ENCODE peak calls at places on chromosomes 2 and 18, in five cellular contexts. W is stomach, C is type B pancreatic cell, A is cardiac fibroblast, Q is epithelial cell of esophagus. L is an unnamed sample.

GRCh38 chr2:183490930-183491329 is 366.7 kb downstream of the NUP35 start:
- DNase-seq in W (no peak), C (no peak), A (peak; percentile 40), Q (peak; percentile 40), L (no peak)

GRCh38 chr2:43426305-43427031 is 169.4 kb downstream of the THADA start:
- DNase-seq in W (peak; percentile 63), C (no peak), A (peak; percentile 96), Q (peak; percentile 96), L (no peak)

GRCh38 chr18:6236258-6236657 is 178.5 kb downstream of the L3MBTL4 start:
- DNase-seq in W (no peak), C (no peak), A (no peak), Q (no peak), L (no peak)

GRCh38 chr2:103785432-103785831 is 1023.6 kb downstream of the TMEM182 start:
- DNase-seq in W (no peak), C (no peak), A (no peak), Q (no peak), L (no peak)

GRCh38 chr2:20198001-20198400 is 26.9 kb downstream of the SDC1 start:
- DNase-seq in W (peak; percentile 86), C (no peak), A (no peak), Q (peak; percentile 70), L (no peak)

GRCh38 chr2:70946832-70947442 is 11.2 kb downstream of the ATP6V1B1 start:
- DNase-seq in W (peak; percentile 56), C (peak; percentile 67), A (peak; percentile 73), Q (peak; percentile 71), L (no peak)

GRCh38 chr2:65351234-65351947 is 81.0 kb downstream of the SPRED2 start:
- DNase-seq in W (no peak), C (no peak), A (peak; percentile 50), Q (no peak), L (no peak)

GRCh38 chr2:198312621-198313483 is 508.5 kb downstream of the PLCL1 start:
- DNase-seq in W (no peak), C (no peak), A (no peak), Q (no peak), L (no peak)

GRCh38 chr2:202841090-202841867 is 30.3 kb downstream of the ICA1L start:
- DNase-seq in W (no peak), C (no peak), A (peak; percentile 20), Q (no peak), L (peak; percentile 82)

GRCh38 chr18:38933322-38933721 is 1367.7 kb upstream of the CELF4 start:
- DNase-seq in W (no peak), C (no peak), A (no peak), Q (no peak), L (no peak)

GRCh38 chr2:42314892-42315468 is 46.0 kb downstream of the COX7A2L start:
- DNase-seq in W (no peak), C (no peak), A (peak; percentile 88), Q (peak; percentile 90), L (no peak)

GRCh38 chr2:188798159-188798558 is 176.0 kb upstream of the COL3A1 start:
- DNase-seq in W (no peak), C (no peak), A (peak; percentile 84), Q (no peak), L (no peak)

GRCh38 chr2:189188446-189188845 is 8.9 kb upstream of the COL5A2 start:
- DNase-seq in W (no peak), C (no peak), A (no peak), Q (no peak), L (no peak)

GRCh38 chr2:111669928-111670695 is 213.9 kb downstream of the ANAPC1 start:
- DNase-seq in W (no peak), C (no peak), A (no peak), Q (no peak), L (no peak)

GRCh38 chr2:231297108-231297908 is 98.2 kb upstream of the B3GNT7 start:
- DNase-seq in W (peak; percentile 69), C (no peak), A (peak; percentile 69), Q (peak; percentile 58), L (no peak)

GRCh38 chr18:50982802-50983179 is 15.0 kb downstream of the ELAC1 start:
- DNase-seq in W (no peak), C (no peak), A (peak; percentile 21), Q (no peak), L (no peak)

GRCh38 chr2:3712841-3713503 is 9.6 kb downstream of the DCDC2C start:
- DNase-seq in W (no peak), C (no peak), A (no peak), Q (no peak), L (no peak)

GRCh38 chr2:178225011-178225817 is 30.9 kb downstream of the OSBPL6 start:
- DNase-seq in W (no peak), C (no peak), A (peak; percentile 63), Q (no peak), L (no peak)

GRCh38 chr2:186941853-186942252 is 92.9 kb upstream of the ZSWIM2 start:
- DNase-seq in W (no peak), C (no peak), A (no peak), Q (no peak), L (no peak)

GRCh38 chr2:119744335-119744939 is 15.3 kb upstream of the PTPN4 start:
- DNase-seq in W (peak; percentile 53), C (no peak), A (peak; percentile 34), Q (peak; percentile 94), L (no peak)

GRCh38 chr2:197514754-197515153 is 1.1 kb upstream of the MOB4 start:
- DNase-seq in W (no peak), C (no peak), A (no peak), Q (no peak), L (no peak)

GRCh38 chr18:9827856-9828793 is 57.6 kb upstream of the TXNDC2 start:
- DNase-seq in W (peak; percentile 56), C (no peak), A (peak; percentile 99), Q (peak; percentile 99), L (no peak)

GRCh38 chr18:9828794-9829712 is 56.7 kb upstream of the TXNDC2 start:
- DNase-seq in W (no peak), C (no peak), A (no peak), Q (no peak), L (no peak)

GRCh38 chr18:9832871-9833270 is 52.9 kb upstream of the TXNDC2 start:
- DNase-seq in W (no peak), C (no peak), A (no peak), Q (no peak), L (no peak)

GRCh38 chr18:9831723-9832199 is 54.0 kb upstream of the TXNDC2 start:
- DNase-seq in W (no peak), C (no peak), A (no peak), Q (no peak), L (no peak)

GRCh38 chr18:9831046-9831722 is 54.6 kb upstream of the TXNDC2 start:
- DNase-seq in W (no peak), C (no peak), A (peak; percentile 30), Q (no peak), L (no peak)
- TF ChIP-seq CTCF in W (no peak), C (peak; percentile 50), A (peak; percentile 10), Q (no peak), L (peak; percentile 23)

DNA sequence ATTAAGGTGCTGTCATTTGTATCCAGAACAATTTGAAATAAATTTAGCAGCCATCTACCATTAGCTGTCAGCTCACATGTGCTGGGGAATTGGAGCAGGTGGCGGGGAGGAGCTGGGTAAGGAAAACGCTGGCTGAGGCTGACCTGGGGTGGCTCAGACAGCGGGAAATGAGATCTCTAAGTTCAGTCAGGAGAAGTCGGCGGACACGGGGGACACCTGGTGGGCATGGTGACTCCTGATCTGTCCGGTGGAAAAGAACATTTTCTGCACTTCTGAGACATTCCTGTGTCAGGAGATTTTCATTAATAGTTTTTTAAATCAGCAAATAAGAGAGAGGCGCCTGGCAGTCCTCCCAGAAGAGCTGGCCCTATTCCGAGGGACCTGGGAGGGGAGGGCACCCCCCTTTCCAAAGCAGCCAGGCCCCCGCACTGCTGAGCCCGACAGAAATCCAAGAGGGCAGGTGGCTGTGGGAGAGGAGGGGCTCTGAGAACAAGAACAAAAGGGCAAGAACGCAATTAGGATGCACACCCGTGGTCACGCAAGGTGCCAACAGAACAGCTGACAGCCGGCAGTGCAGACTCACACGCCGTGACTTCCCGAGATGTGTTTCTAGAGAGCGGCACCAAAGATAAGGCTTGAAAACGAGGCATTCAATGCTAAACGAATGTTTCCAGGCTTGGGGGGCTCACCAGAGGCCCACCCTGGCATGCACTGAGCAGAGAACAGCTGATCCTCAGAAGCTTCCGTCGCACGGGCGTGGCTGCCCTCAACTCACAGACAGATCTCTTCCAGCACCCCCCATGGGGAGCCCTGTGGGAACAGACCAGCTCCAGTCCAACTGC is 26.4 kb downstream of the SLC66A2 start:
- DNase-seq in W (peak; percentile 21), C (peak; percentile 64), A (no peak), Q (no peak), L (peak; percentile 62)
- TF ChIP-seq CTCF in W (no peak), C (no peak), A (no peak), Q (no peak), L (no peak)

DNA sequence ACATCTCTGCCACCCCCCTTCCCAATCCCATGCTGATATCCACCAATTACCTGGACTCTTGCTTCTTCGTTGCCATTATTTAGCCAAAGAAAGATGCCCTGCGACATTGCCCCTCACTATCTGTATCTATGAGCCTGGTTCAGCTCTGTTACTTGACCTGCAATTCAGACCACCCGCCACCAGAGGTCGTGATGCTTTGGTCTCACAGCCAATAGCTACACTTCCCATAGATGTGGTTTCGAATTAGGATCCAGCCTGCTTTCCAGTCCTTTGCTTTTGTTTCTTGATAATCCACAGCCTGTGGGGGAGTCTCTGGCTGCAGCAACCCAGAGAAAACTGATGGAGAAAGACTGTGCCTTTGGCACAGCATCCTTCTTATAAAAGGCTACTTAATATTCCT is 239.4 kb downstream of the KLHL29 start:
- DNase-seq in W (no peak), C (no peak), A (no peak), Q (peak; percentile 9), L (no peak)
- TF ChIP-seq CTCF in W (peak; percentile 18), C (peak; percentile 74), A (peak; percentile 55), Q (peak; percentile 44), L (peak; percentile 70)

GRCh38 chr18:74290831-74291770 is 662 bp downstream of the CYB5A start:
- DNase-seq in W (peak; percentile 76), C (no peak), A (peak; percentile 37), Q (peak; percentile 85), L (no peak)

GRCh38 chr18:74289946-74290478 is 1.8 kb downstream of the CYB5A start:
- DNase-seq in W (no peak), C (no peak), A (no peak), Q (no peak), L (no peak)

GRCh38 chr18:74294526-74294925 is 2.8 kb upstream of the CYB5A start:
- DNase-seq in W (no peak), C (no peak), A (peak; percentile 60), Q (no peak), L (no peak)

GRCh38 chr18:74292541-74292858 is 737 bp upstream of the CYB5A start:
- DNase-seq in W (no peak), C (no peak), A (no peak), Q (no peak), L (no peak)

DNA sequence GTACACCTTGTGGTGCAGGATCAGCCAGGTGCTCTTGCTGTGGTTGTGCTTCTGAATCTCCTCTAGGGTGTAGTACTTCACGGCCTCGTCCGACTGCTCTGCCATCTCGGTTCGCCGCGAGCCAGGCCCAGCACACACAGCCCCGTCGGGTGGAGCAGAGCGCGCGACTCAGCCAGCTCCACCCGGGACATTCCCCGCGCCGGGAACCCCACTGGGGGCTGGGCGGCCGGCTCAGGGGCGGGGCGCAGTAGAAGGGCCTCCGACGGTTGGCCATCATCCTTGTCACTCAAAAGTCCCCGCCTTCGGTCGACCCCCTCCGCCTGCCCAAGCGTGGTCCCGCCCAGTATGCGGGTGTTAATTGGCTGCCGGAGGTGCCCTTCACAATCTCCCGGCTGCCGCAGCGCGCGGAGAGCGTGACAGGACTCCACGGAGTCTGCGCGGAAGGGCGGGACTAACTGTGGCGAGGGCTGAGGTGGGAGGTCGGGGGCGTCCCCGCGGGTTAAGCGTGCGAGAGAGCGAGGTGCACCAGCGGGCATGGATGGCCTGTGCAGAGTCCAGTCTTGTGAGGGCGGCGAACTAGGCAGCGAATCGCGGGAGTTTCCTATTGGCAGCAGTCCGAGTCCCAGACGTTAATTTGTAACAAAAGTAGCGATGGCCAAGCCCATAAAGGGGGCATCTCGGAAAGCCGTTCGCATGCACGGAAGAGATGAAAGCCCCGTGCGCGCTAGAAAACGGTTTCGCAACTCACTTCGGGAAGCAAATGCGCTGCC is at the start of gene CYB5A:
- DNase-seq in W (peak; percentile 98), C (peak; percentile 99), A (peak; percentile 98), Q (peak; percentile 95), L (peak; percentile 99)
- TF ChIP-seq CTCF in W (no peak), C (peak; percentile 44), A (no peak), Q (no peak), L (peak; percentile 68)

L was measured in chondrocyte.